ENCODE peak calls at places on chromosomes 4 and X, in ten cellular contexts. E is BE2C; Y is H9; W is left lung; H is kidney; L is CD8-positive, alpha-beta T cell; C is lung; A is CD4-positive, alpha-beta memory T cell; Q is heart left ventricle; P is pancreas. K is an unnamed sample.

GRCh38 chrX:44291468-44292116 is 51.9 kb downstream of the EFHC2 start:
- DNase-seq in H (no peak), L (no peak), W (no peak), Y (no peak), Q (no peak), E (no peak), P (no peak), C (no peak), A (no peak), K (no peak)

GRCh38 chr4:39469429-39470077 is 10.7 kb downstream of the LIAS start:
- DNase-seq in C (no peak), Q (no peak), H (no peak), Y (peak; percentile 70), W (no peak), A (no peak), E (peak; percentile 63), L (no peak), P (no peak), K (no peak)

GRCh38 chrX:6021316-6022091 is 207.2 kb downstream of the NLGN4X start:
- DNase-seq in E (peak; percentile 6), C (peak; percentile 31), L (peak; percentile 0), A (no peak), Y (peak; percentile 47), H (no peak), P (no peak), W (no peak), Q (no peak), K (no peak)

GRCh38 chrX:17164079-17164478 is 210.9 kb upstream of the NHS start:
- DNase-seq in L (no peak), W (no peak), P (no peak), A (no peak), E (no peak), C (no peak), Q (no peak), H (no peak), Y (no peak), K (no peak)

GRCh38 chr4:175421506-175421905 is 390.6 kb downstream of the GPM6A start:
- DNase-seq in H (no peak), E (no peak), Q (no peak), C (no peak), L (no peak), P (no peak), W (no peak), Y (no peak), A (no peak), K (no peak)

GRCh38 chr4:3826247-3827172 is 60.3 kb downstream of the ADRA2C start:
- DNase-seq in Y (no peak), H (peak; percentile 56), P (peak; percentile 59), Q (peak; percentile 3), L (no peak), C (no peak), W (no peak), E (no peak), A (no peak), K (no peak)

GRCh38 chrX:122625821-122626220 is 558.3 kb upstream of the GRIA3 start:
- DNase-seq in W (no peak), A (no peak), C (no peak), H (no peak), Y (no peak), P (no peak), L (no peak), E (no peak), Q (no peak), K (no peak)

GRCh38 chr4:30840571-30840970 is 120.4 kb downstream of the PCDH7 start:
- DNase-seq in H (no peak), Q (no peak), W (no peak), A (no peak), L (no peak), C (no peak), Y (no peak), P (no peak), E (no peak), K (no peak)

GRCh38 chr4:6179362-6179761 is 21.0 kb downstream of the JAKMIP1 start:
- DNase-seq in A (peak; percentile 52), W (no peak), L (no peak), C (no peak), H (no peak), P (peak; percentile 7), Y (no peak), E (no peak), Q (no peak), K (no peak)

GRCh38 chr4:20393486-20394100 is 141.9 kb downstream of the SLIT2 start:
- DNase-seq in L (no peak), E (no peak), A (no peak), Y (no peak), C (no peak), H (no peak), Q (no peak), W (no peak), P (no peak), K (no peak)

GRCh38 chr4:83002329-83002728 is 8.3 kb downstream of the LIN54 start:
- DNase-seq in W (no peak), Y (no peak), Q (no peak), C (no peak), L (no peak), P (no peak), H (no peak), A (no peak), E (no peak), K (no peak)

GRCh38 chr4:38534344-38534743 is 129.7 kb upstream of the KLF3 start:
- DNase-seq in P (no peak), W (no peak), Y (no peak), H (no peak), E (no peak), Q (no peak), L (no peak), C (no peak), A (no peak), K (no peak)

GRCh38 chrX:83419030-83419792 is 88.9 kb upstream of the POU3F4 start:
- DNase-seq in Q (no peak), P (peak; percentile 38), H (peak; percentile 21), A (no peak), L (no peak), E (no peak), W (no peak), Y (no peak), C (no peak), K (no peak)

GRCh38 chr4:169795585-169795984 is 37.8 kb upstream of the HPF1 start:
- DNase-seq in Q (no peak), Y (no peak), P (no peak), W (no peak), L (no peak), A (no peak), C (no peak), E (no peak), H (no peak), K (no peak)

GRCh38 chr4:169791527-169792156 is 33.9 kb upstream of the HPF1 start:
- DNase-seq in L (no peak), E (peak; percentile 87), W (no peak), P (peak; percentile 37), Y (peak; percentile 66), Q (peak; percentile 29), H (no peak), C (no peak), A (no peak), K (no peak)

DNA sequence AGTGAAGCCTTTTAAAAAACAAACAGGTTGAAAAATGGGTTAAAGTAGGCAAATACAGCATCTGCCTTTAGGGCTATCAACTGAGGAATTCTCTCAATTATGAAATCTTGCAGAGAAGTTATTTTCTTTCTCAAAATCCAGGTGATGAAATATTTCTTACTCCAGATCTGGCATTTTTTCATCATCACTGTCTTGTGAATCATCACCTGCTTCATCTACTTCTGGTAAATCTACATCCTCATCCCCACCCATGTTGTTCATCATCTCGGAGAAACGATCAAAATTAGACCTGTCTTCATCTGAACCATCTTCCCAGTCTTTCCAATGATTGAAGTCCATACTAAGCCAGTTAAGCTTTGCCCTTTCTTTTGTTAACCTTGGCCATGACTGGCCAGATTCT is 33.3 kb upstream of the HPF1 start:
- DNase-seq in L (no peak), C (no peak), P (no peak), E (no peak), Q (no peak), W (no peak), Y (no peak), H (no peak), A (no peak), K (no peak)
- H3K4me1 ChIP-seq in L (peaks cover 3% of the 10 kb centered on the region), C (no peaks in the 10 kb centered on the region), P (peaks cover 6% of the 10 kb centered on the region), E (no peaks in the 10 kb centered on the region), Q (peaks cover 8% of the 10 kb centered on the region), W (peaks cover 5% of the 10 kb centered on the region), Y (no peaks in the 10 kb centered on the region), H (no peaks in the 10 kb centered on the region), A (peaks cover 9% of the 10 kb centered on the region), K (no peaks in the 10 kb centered on the region)

DNA sequence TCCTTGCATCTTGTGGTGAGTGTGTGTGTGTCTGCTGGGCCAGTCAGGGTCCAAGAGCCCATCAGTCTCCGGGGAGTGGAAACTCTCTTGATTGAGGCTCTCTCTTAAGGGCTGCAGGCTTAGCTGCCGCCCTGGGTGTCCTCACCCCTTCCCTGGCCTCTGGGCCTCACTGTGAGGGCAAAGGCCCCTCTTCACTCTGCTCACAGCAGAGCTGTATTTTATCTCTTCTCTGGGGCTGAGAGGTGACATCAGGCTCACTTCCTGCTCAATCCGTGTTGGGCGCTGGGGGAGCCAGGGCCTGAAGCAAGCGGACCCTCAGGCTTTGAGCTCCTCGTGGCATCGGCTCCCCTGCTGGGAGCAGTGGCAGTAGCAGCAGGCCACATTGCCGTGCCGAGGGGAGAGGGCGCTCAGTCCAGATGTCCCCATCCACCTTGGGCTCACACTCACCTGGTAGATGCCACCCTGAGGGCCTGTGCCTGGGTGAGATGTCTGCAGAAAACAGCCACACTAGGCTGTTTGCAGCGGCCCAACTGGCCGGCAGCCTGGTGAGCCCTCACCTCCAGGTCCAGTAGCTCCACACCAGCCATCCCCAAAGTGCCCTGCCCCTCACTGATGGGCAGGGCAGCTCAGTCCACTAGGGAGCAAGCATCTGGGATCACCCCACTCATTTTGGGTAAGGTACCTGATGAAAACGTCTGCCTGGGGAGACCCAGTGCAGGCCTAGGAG is 24.7 kb upstream of the PRPS1 start:
- DNase-seq in Y (no peak), W (no peak), Q (no peak), P (peak; percentile 56), E (no peak), H (no peak), L (no peak), A (no peak), C (no peak), K (no peak)
- H3K4me1 ChIP-seq in Y (no peaks in the 10 kb centered on the region), W (no peaks in the 10 kb centered on the region), Q (no peaks in the 10 kb centered on the region), P (no peaks in the 10 kb centered on the region), E (no peaks in the 10 kb centered on the region), H (no peaks in the 10 kb centered on the region), L (no peaks in the 10 kb centered on the region), A (no peaks in the 10 kb centered on the region), C (no peaks in the 10 kb centered on the region), K (no peaks in the 10 kb centered on the region)

DNA sequence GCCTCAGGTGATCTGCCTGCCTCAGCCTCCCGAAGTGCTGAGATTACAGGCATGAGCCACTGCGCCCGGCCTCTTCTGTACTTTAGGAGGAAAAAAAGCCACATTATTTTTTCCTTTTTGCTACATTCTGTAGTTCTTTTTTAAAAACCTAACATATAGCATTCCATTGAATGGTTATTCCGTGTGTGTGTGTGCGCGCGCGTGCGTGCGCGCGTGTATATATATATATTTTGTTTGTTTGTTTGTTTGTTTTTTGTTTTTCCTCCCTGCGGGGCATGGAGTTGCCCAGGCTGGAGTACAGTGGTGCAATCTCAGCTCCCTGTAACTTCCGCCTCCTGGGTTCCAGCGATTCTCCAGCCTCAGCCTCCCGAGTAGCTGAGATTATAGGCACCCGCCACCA is 59.5 kb downstream of the ARHGAP10 start:
- DNase-seq in Q (no peak), A (no peak), E (no peak), L (no peak), W (no peak), Y (no peak), H (no peak), P (no peak), C (no peak), K (no peak)
- H3K4me1 ChIP-seq in Q (peaks cover 58% of the 10 kb centered on the region), A (peaks cover 31% of the 10 kb centered on the region), E (peaks cover 31% of the 10 kb centered on the region), L (peaks cover 19% of the 10 kb centered on the region), W (peaks cover 31% of the 10 kb centered on the region), Y (no peaks in the 10 kb centered on the region), H (peaks cover 2% of the 10 kb centered on the region), P (peaks cover 34% of the 10 kb centered on the region), C (peaks cover 6% of the 10 kb centered on the region), K (peaks cover 4% of the 10 kb centered on the region)

GRCh38 chrX:37879692-37880091 is 32.3 kb upstream of the DYNLT3 start:
- DNase-seq in C (no peak), H (no peak), L (no peak), A (no peak), Q (no peak), Y (no peak), P (no peak), E (no peak), W (no peak), K (no peak)
- H3K4me1 ChIP-seq in C (no peaks in the 10 kb centered on the region), H (no peaks in the 10 kb centered on the region), L (no peaks in the 10 kb centered on the region), A (no peaks in the 10 kb centered on the region), Q (no peaks in the 10 kb centered on the region), Y (no peaks in the 10 kb centered on the region), P (no peaks in the 10 kb centered on the region), E (no peaks in the 10 kb centered on the region), W (no peaks in the 10 kb centered on the region), K (no peaks in the 10 kb centered on the region)